ENCODE peak calls at places on chromosomes 16 and 17, in four cellular contexts. One of them, this sample, is unnamed.

GRCh38 chr17:20852541-20853370 is 190.1 kb downstream of the USP22 start:
- DNase-seq in progenitor cell of endocrine pancreas: no peak
- DNase-seq in bronchial epithelial cell: peak; percentile 17
- DNase-seq in mesendoderm: peak; percentile 88
- DNase-seq in this sample: no peak

GRCh38 chr17:17859909-17860760 is 23.3 kb upstream of the SREBF1 start:
- DNase-seq in bronchial epithelial cell: peak; percentile 47
- DNase-seq in mesendoderm: peak; percentile 65
- DNase-seq in progenitor cell of endocrine pancreas: peak; percentile 53
- DNase-seq in this sample: peak; percentile 14

GRCh38 chr16:11613381-11614303 is 26.9 kb upstream of the LITAF start:
- DNase-seq in mesendoderm: no peak
- DNase-seq in bronchial epithelial cell: peak; percentile 97
- DNase-seq in progenitor cell of endocrine pancreas: no peak
- DNase-seq in this sample: peak; percentile 47

GRCh38 chr17:40646791-40647548 is 648 bp downstream of the SMARCE1 start:
- DNase-seq in progenitor cell of endocrine pancreas: no peak
- DNase-seq in bronchial epithelial cell: peak; percentile 31
- DNase-seq in mesendoderm: peak; percentile 67
- DNase-seq in this sample: peak; percentile 56

GRCh38 chr16:2158262-2158638 is 2.7 kb downstream of the TRAF7 start:
- DNase-seq in mesendoderm: no peak
- DNase-seq in progenitor cell of endocrine pancreas: no peak
- DNase-seq in bronchial epithelial cell: no peak
- DNase-seq in this sample: no peak

GRCh38 chr17:77451271-77451893 is 310.6 kb downstream of the SEC14L1 start:
- DNase-seq in mesendoderm: peak; percentile 94
- DNase-seq in progenitor cell of endocrine pancreas: peak; percentile 87
- DNase-seq in bronchial epithelial cell: no peak
- DNase-seq in this sample: peak; percentile 38

GRCh38 chr17:66192378-66192687 is 400 bp upstream of the CEP112 start:
- DNase-seq in progenitor cell of endocrine pancreas: no peak
- DNase-seq in bronchial epithelial cell: no peak
- DNase-seq in mesendoderm: no peak
- DNase-seq in this sample: no peak

GRCh38 chr16:15949210-15950166 is at the start of gene ABCC1:
- DNase-seq in progenitor cell of endocrine pancreas: peak; percentile 34
- DNase-seq in bronchial epithelial cell: no peak
- DNase-seq in mesendoderm: peak; percentile 70
- DNase-seq in this sample: peak; percentile 6

GRCh38 chr17:58339775-58340622 is 11.4 kb upstream of the TSPOAP1 start:
- DNase-seq in progenitor cell of endocrine pancreas: no peak
- DNase-seq in mesendoderm: no peak
- DNase-seq in bronchial epithelial cell: no peak
- DNase-seq in this sample: no peak

GRCh38 chr16:67801889-67802288 is 4.5 kb downstream of the RANBP10 start:
- DNase-seq in mesendoderm: no peak
- DNase-seq in bronchial epithelial cell: no peak
- DNase-seq in progenitor cell of endocrine pancreas: no peak
- DNase-seq in this sample: no peak

GRCh38 chr16:66508261-66508913 is 41.5 kb downstream of the TK2 start:
- DNase-seq in mesendoderm: no peak
- DNase-seq in progenitor cell of endocrine pancreas: no peak
- DNase-seq in bronchial epithelial cell: peak; percentile 98
- DNase-seq in this sample: no peak

GRCh38 chr17:6551909-6552768 is 4.2 kb downstream of the PITPNM3 start:
- DNase-seq in mesendoderm: no peak
- DNase-seq in bronchial epithelial cell: peak; percentile 94
- DNase-seq in progenitor cell of endocrine pancreas: no peak
- DNase-seq in this sample: no peak

This sample was measured in Kasumi-1.